ENCODE peak calls at places on chromosomes 12 and 14, in five cellular contexts. W is endothelial cell, L is type B pancreatic cell, K is lower lobe of right lung, A is kidney epithelial cell. G is an unnamed sample.
A peak's percentile ranks its signal among the peaks of the same experiment; 100 is the strongest.

GRCh38 chr12:10719482-10719881 is 3.6 kb downstream of the YBX3 start:
- DNase-seq in L (no peak), W (no peak), K (no peak), A (no peak), G (peak; percentile 62)

GRCh38 chr12:27060740-27061139 is 21.6 kb downstream of the C12orf71 start:
- DNase-seq in A (no peak), K (no peak), W (no peak), L (no peak), G (no peak)

GRCh38 chr14:39430762-39431415 is 1.3 kb downstream of the FBXO33 start:
- DNase-seq in W (no peak), L (no peak), K (no peak), A (no peak), G (no peak)

GRCh38 chr14:78567343-78567742 is 397.2 kb downstream of the NRXN3 start:
- DNase-seq in A (no peak), K (no peak), L (no peak), W (no peak), G (no peak)

GRCh38 chr12:16573652-16574077 is 32.3 kb downstream of the LMO3 start:
- DNase-seq in L (no peak), A (no peak), W (no peak), K (peak; percentile 76), G (peak; percentile 19)

GRCh38 chr14:24368562-24369252 is 723 bp downstream of the NFATC4 start:
- DNase-seq in K (peak; percentile 57), L (peak; percentile 82), W (peak; percentile 41), A (no peak), G (no peak)

GRCh38 chr12:109777544-109777943 is 55.7 kb downstream of the TRPV4 start:
- DNase-seq in A (no peak), W (no peak), L (no peak), K (peak; percentile 30), G (peak; percentile 52)

GRCh38 chr12:3698218-3698974 is 54.5 kb downstream of the CRACR2A start:
- DNase-seq in K (no peak), L (no peak), W (no peak), A (peak; percentile 52), G (peak; percentile 58)

GRCh38 chr14:86934196-86934595 is 1058.8 kb downstream of the GALC start:
- DNase-seq in A (peak; percentile 54), W (no peak), L (no peak), K (no peak), G (no peak)

GRCh38 chr12:131672311-131672940 is 38.5 kb upstream of the SFSWAP start:
- DNase-seq in A (no peak), W (no peak), L (peak; percentile 37), K (no peak), G (no peak)

GRCh38 chr14:85252011-85252410 is 277.9 kb upstream of the FLRT2 start:
- DNase-seq in A (no peak), K (no peak), W (no peak), L (no peak), G (peak; percentile 88)

GRCh38 chr12:52254965-52255751 is 19.3 kb upstream of the KRT86 start:
- DNase-seq in L (no peak), K (peak; percentile 21), W (no peak), A (no peak), G (peak; percentile 50)

GRCh38 chr12:70052931-70053497 is 190.2 kb upstream of the CNOT2 start:
- DNase-seq in L (no peak), W (no peak), K (no peak), A (peak; percentile 65), G (peak; percentile 94)

GRCh38 chr12:47735649-47736048 is 10.4 kb upstream of the ENDOU start:
- DNase-seq in K (no peak), W (no peak), A (no peak), L (no peak), G (no peak)

GRCh38 chr12:60501124-60501729 is 905.4 kb downstream of the SLC16A7 start:
- DNase-seq in L (no peak), A (no peak), W (no peak), K (no peak), G (peak; percentile 41)
- TF ChIP-seq CTCF in L (no peak), A (no peak), W (no peak), K (no peak), G (peak; percentile 25)

GRCh38 chr12:124614512-124615292 is 47.3 kb upstream of the NCOR2 start:
- DNase-seq in A (no peak), W (no peak), K (no peak), L (no peak), G (no peak)
- TF ChIP-seq CTCF in A (no peak), W (no peak), K (no peak), L (no peak), G (no peak)

GRCh38 chr14:58828298-58828697 is 190.5 kb downstream of the DACT1 start:
- DNase-seq in L (no peak), A (no peak), W (no peak), K (no peak), G (no peak)

GRCh38 chr14:58829594-58829993 is 191.8 kb downstream of the DACT1 start:
- DNase-seq in W (no peak), A (peak; percentile 18), K (no peak), L (no peak), G (peak; percentile 58)

GRCh38 chr14:58824106-58824505 is 186.3 kb downstream of the DACT1 start:
- DNase-seq in W (no peak), A (no peak), L (no peak), K (no peak), G (no peak)

GRCh38 chr14:58824796-58825195 is 187.0 kb downstream of the DACT1 start:
- DNase-seq in K (no peak), A (no peak), L (no peak), W (no peak), G (no peak)

GRCh38 chr14:58826845-58827686 is 189.3 kb downstream of the DACT1 start:
- DNase-seq in A (no peak), K (no peak), L (no peak), W (no peak), G (no peak)
- TF ChIP-seq CTCF in A (peak; percentile 30), K (peak; percentile 17), L (peak; percentile 76), W (peak; percentile 95), G (peak; percentile 33)

DNA sequence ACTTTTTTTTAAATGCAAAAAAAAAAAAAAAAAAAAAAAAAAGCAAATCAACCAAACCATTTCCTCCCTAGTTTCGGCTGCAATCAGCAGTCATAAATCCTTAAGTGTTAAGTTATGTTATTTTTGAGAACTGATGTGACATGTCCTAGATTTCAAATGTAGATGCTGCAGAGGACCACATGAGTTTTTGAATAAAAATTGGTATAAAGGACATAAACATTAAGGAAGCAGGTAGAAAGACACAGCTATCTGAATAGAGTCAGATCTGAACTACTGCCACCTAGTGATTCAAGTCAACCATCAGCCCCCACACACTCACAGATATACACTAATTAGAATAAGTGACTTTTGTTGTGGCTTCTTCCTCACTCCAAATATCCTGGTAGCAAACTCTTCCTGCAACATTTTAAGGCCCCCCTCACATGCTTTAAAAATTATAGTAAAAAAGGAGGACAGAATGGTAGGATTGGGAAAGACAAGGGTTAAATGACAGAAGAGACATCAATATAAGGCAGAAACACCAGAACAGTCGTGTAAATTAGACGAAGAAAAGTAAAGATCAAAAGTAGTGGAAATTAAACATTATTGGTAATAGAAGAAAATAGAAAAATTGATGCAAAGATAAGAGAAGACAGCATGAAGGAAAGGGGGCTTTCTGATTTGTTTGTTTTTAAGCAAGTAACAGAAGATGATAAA is 394.5 kb upstream of the ATP2B1 start:
- DNase-seq in L (no peak), W (peak; percentile 6), A (no peak), K (no peak), G (peak; percentile 53)
- TF ChIP-seq CTCF in L (peak; percentile 73), W (peak; percentile 18), A (peak; percentile 62), K (peak; percentile 41), G (peak; percentile 36)

DNA sequence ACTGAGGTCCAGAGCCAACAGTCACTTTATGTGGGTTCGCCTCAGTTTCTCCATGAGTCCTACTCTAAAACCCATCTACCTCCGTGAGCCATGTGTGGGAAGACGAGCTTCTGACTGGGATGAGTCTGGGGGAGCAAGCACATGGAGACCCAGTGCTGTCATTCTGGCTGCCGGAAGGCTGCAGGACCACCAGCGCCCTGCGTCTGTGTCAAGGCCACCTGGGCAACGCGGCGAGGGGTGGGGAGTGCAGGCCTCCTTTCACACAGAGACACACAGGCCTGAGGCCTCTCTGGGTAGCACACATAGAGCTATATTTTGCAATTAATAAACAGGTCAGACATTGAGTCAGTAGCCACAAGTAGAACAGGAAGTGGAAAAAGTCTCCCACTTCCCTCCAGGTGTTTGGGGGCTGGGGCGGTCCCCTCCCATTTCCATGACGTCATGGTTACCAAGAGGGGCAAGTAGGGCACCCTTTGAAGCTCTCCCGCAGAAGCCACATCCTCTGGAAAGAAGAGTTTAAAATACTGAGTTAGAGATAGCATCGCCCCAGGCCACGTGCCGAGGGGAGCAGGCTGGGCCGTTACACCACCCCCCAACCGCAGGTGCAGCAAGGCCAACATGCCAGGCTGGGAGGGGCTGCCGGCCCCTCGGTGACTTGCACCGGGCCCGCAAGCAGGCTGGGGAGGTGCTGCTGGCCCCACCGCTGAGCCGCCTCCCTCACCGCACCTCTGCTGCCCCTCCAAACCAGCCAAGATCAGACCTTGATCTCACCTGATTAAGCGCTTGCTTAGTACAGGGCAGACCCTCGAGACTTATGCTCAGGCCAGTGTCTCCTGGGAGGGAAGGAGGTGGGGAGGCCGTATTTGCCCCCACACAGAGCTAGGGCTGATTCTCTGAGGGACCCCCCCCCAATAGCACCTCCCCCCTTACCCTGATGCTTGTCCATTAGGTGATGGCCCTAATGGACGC is 32.7 kb downstream of the DAD1 start:
- DNase-seq in L (no peak), K (peak; percentile 80), A (peak; percentile 83), W (no peak), G (peak; percentile 80)
- TF ChIP-seq CTCF in L (no peak), K (no peak), A (no peak), W (no peak), G (no peak)

GRCh38 chr12:5073838-5074237 is 30.2 kb downstream of the KCNA5 start:
- DNase-seq in W (no peak), A (no peak), K (no peak), L (no peak), G (no peak)
- TF ChIP-seq CTCF in W (no peak), A (peak; percentile 25), K (no peak), L (peak; percentile 56), G (no peak)

DNA sequence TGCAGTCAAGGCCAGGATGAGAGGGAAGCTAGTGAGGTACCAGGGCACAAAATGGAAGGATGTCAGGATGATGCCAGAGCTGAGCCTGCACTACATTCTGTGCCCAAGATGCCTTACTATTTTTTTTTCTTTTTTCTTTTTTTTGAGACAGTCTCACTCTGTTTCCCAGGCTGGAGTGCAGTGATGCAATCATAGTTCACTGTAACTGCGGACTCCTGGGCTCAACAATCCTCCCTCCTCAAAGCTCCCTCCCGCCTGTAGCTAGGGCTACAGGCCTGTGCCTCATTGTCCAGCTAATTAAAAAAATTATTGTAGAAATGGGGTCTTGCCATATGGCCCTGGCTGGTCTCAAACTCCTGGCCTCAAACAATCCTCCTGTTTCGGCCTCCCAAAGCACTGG is 26.6 kb downstream of the TNFAIP2 start:
- DNase-seq in L (no peak), W (no peak), A (no peak), K (no peak), G (no peak)
- TF ChIP-seq CTCF in L (no peak), W (no peak), A (no peak), K (no peak), G (no peak)

GRCh38 chr12:25827141-25827540 is 131.3 kb upstream of the RASSF8 start:
- DNase-seq in K (no peak), L (no peak), W (no peak), A (no peak), G (no peak)

GRCh38 chr12:25828188-25828587 is 130.3 kb upstream of the RASSF8 start:
- DNase-seq in K (no peak), A (no peak), W (no peak), L (no peak), G (no peak)

GRCh38 chr12:25827747-25828146 is 130.7 kb upstream of the RASSF8 start:
- DNase-seq in L (no peak), W (no peak), K (no peak), A (no peak), G (no peak)

GRCh38 chr12:25824729-25825128 is 133.8 kb upstream of the RASSF8 start:
- DNase-seq in W (no peak), K (no peak), L (no peak), A (no peak), G (no peak)

GRCh38 chr12:25825494-25825893 is 133.0 kb upstream of the RASSF8 start:
- DNase-seq in W (no peak), K (no peak), L (no peak), A (no peak), G (no peak)
- TF ChIP-seq CTCF in W (no peak), K (no peak), L (no peak), A (no peak), G (no peak)

G was measured in MCF 10A.